ENCODE peak calls at places on chromosomes 11 and 22, in six cellular contexts. D, W, B, Z, R and F are unnamed samples.

GRCh38 chr22:38843716-38844660 is at the start of gene NPTXR:
- DNase-seq in D (no peak), R (peak; percentile 62), W (peak; percentile 61), B (peak; percentile 58), Z (peak; percentile 59), F (peak; percentile 42)

GRCh38 chr11:2072551-2073261 is 66.5 kb downstream of the IGF2 start:
- DNase-seq in W (no peak), R (no peak), B (no peak), D (peak; percentile 23), Z (no peak), F (no peak)

GRCh38 chr11:76623171-76623883 is 47.2 kb downstream of the LRRC32 start:
- DNase-seq in R (no peak), D (peak; percentile 52), W (no peak), Z (no peak), B (peak; percentile 66), F (peak; percentile 54)

GRCh38 chr22:36702832-36703210 is 731 bp downstream of the CACNG2 start:
- DNase-seq in D (no peak), W (peak; percentile 3), R (no peak), Z (no peak), B (no peak), F (no peak)

GRCh38 chr11:61815790-61816735 is 740 bp downstream of the FADS1 start:
- DNase-seq in D (peak; percentile 82), W (peak; percentile 93), B (peak; percentile 83), Z (peak; percentile 65), R (peak; percentile 81), F (peak; percentile 92)

GRCh38 chr11:83063073-83063754 is 8.5 kb downstream of the RAB30 start:
- DNase-seq in D (peak; percentile 29), B (peak; percentile 63), R (no peak), Z (no peak), W (peak; percentile 28), F (peak; percentile 36)

GRCh38 chr11:6273188-6273587 is 13.6 kb downstream of the CCKBR start:
- DNase-seq in D (no peak), Z (no peak), R (no peak), B (no peak), W (no peak), F (no peak)

GRCh38 chr11:96863520-96863919 is 473.7 kb downstream of the JRKL start:
- DNase-seq in R (no peak), D (no peak), B (no peak), W (no peak), Z (no peak), F (no peak)

GRCh38 chr22:50608996-50609395 is 8.4 kb downstream of the MAPK8IP2 start:
- DNase-seq in W (no peak), D (no peak), B (no peak), Z (no peak), R (no peak), F (no peak)

GRCh38 chr11:1691027-1691877 is 5.7 kb upstream of the KRTAP5-6 start:
- DNase-seq in W (peak; percentile 47), B (no peak), R (peak; percentile 94), Z (no peak), D (no peak), F (no peak)

GRCh38 chr11:69352715-69353325 is 58.9 kb downstream of the MYEOV start:
- DNase-seq in R (no peak), B (peak; percentile 96), W (peak; percentile 52), D (peak; percentile 96), Z (peak; percentile 78), F (peak; percentile 96)

GRCh38 chr11:95076416-95076815 is 9.7 kb downstream of the SRSF8 start:
- DNase-seq in R (no peak), B (peak; percentile 83), Z (no peak), W (no peak), D (no peak), F (peak; percentile 66)

GRCh38 chr22:31637938-31638618 is 23.9 kb downstream of the PISD start:
- DNase-seq in R (no peak), Z (no peak), D (peak; percentile 56), B (peak; percentile 59), W (no peak), F (no peak)

GRCh38 chr11:8266246-8267241 is 2.9 kb upstream of the LMO1 start:
- DNase-seq in Z (no peak), D (no peak), B (no peak), W (no peak), R (peak; percentile 31), F (no peak)

GRCh38 chr11:119320593-119321524 is 3.9 kb upstream of the MCAM start:
- DNase-seq in D (peak; percentile 65), R (peak; percentile 50), W (peak; percentile 86), B (peak; percentile 86), Z (no peak), F (peak; percentile 21)

GRCh38 chr11:393219-394033 is 583 bp upstream of the PKP3 start:
- DNase-seq in W (no peak), B (peak; percentile 43), R (peak; percentile 88), Z (peak; percentile 86), D (peak; percentile 78), F (peak; percentile 94)

GRCh38 chr11:134505125-134505524 is 93.1 kb upstream of the B3GAT1 start:
- DNase-seq in B (no peak), D (no peak), Z (no peak), R (no peak), W (no peak), F (no peak)

GRCh38 chr11:36054628-36055027 is 110.8 kb downstream of the LDLRAD3 start:
- DNase-seq in D (no peak), W (no peak), B (no peak), R (no peak), Z (no peak), F (no peak)

GRCh38 chr11:68315581-68315920 is 3.2 kb downstream of the LRP5 start:
- DNase-seq in R (no peak), Z (no peak), B (no peak), D (no peak), W (no peak), F (no peak)